ENCODE peak calls at places on chromosomes 1 and 21, in eight cellular contexts. A is T-helper 17 cell; V is renal cortical epithelial cell; Z is SHP77; C is left ventricle myocardium inferior; U is GM04503; R is GM13977; P is activated T-cell treated with anti-CD3 and anti-CD28 coated beads, Interleukin-2, amount 50 U/mL, for 24 hours. K is an unnamed sample.

GRCh38 chr1:109094377-109094803 is 3.8 kb downstream of the TMEM167B start:
- DNase-seq in A (no peak), V (no peak), Z (no peak), C (no peak), U (no peak), R (no peak), P (no peak), K (no peak)

GRCh38 chr1:118144777-118145176 is 40.3 kb downstream of the SPAG17 start:
- DNase-seq in A (no peak), V (no peak), Z (no peak), C (no peak), U (no peak), R (no peak), P (no peak), K (no peak)

GRCh38 chr1:224852901-224853568 is 76.4 kb upstream of the DNAH14 start:
- DNase-seq in A (no peak), V (peak; percentile 65), Z (peak; percentile 57), C (no peak), U (no peak), R (peak; percentile 25), P (no peak), K (peak; percentile 20)

GRCh38 chr1:46613661-46614603 is 2.7 kb downstream of the MOB3C start:
- DNase-seq in A (no peak), V (peak; percentile 34), Z (peak; percentile 14), C (peak; percentile 96), U (no peak), R (peak; percentile 73), P (no peak), K (no peak)

GRCh38 chr21:17293194-17293593 is 219.6 kb upstream of the CXADR start:
- DNase-seq in A (no peak), V (no peak), Z (no peak), C (no peak), U (no peak), R (no peak), P (no peak), K (no peak)

GRCh38 chr1:56387071-56387747 is 192.2 kb downstream of the PLPP3 start:
- DNase-seq in A (no peak), V (peak; percentile 29), Z (no peak), C (no peak), U (no peak), R (no peak), P (no peak), K (no peak)

GRCh38 chr1:154970631-154971340 is at the start of gene SHC1:
- DNase-seq in A (no peak), V (peak; percentile 77), Z (peak; percentile 96), C (peak; percentile 94), U (peak; percentile 84), R (peak; percentile 81), P (peak; percentile 54), K (no peak)

GRCh38 chr1:230706887-230707731 is 6.8 kb downstream of the AGT start:
- DNase-seq in A (no peak), V (no peak), Z (no peak), C (no peak), U (no peak), R (no peak), P (no peak), K (no peak)

GRCh38 chr21:32829504-32829903 is 57.9 kb upstream of the PAXBP1 start:
- DNase-seq in A (no peak), V (no peak), Z (no peak), C (no peak), U (no peak), R (no peak), P (no peak), K (no peak)

GRCh38 chr1:110102081-110102480 is 10.2 kb upstream of the UBL4B start:
- DNase-seq in A (no peak), V (no peak), Z (no peak), C (no peak), U (no peak), R (peak; percentile 48), P (no peak), K (no peak)

GRCh38 chr1:37808369-37809319 is 636 bp upstream of the YRDC start:
- DNase-seq in A (no peak), V (peak; percentile 39), Z (peak; percentile 72), C (peak; percentile 63), U (no peak), R (peak; percentile 88), P (no peak), K (no peak)

GRCh38 chr1:2275796-2276536 is 47.8 kb downstream of the SKI start:
- DNase-seq in A (no peak), V (peak; percentile 44), Z (peak; percentile 48), C (no peak), U (no peak), R (no peak), P (no peak), K (no peak)

GRCh38 chr1:39081266-39082139 is 55.4 kb downstream of the NDUFS5 start:
- DNase-seq in A (no peak), V (no peak), Z (no peak), C (peak; percentile 18), U (no peak), R (peak; percentile 69), P (peak; percentile 53), K (no peak)

GRCh38 chr1:74247881-74248528 is 12.8 kb downstream of the TNNI3K start:
- DNase-seq in A (no peak), V (no peak), Z (no peak), C (no peak), U (no peak), R (no peak), P (no peak), K (no peak)

GRCh38 chr1:64699327-64699726 is 45.5 kb upstream of the RAVER2 start:
- DNase-seq in A (no peak), V (no peak), Z (no peak), C (no peak), U (no peak), R (no peak), P (no peak), K (no peak)

GRCh38 chr1:236141447-236142357 is 637 bp upstream of the GPR137B start:
- DNase-seq in A (no peak), V (peak; percentile 46), Z (peak; percentile 34), C (no peak), U (peak; percentile 27), R (peak; percentile 44), P (peak; percentile 49), K (no peak)

GRCh38 chr1:184691719-184692324 is 62.8 kb downstream of the EDEM3 start:
- DNase-seq in A (no peak), V (peak; percentile 65), Z (peak; percentile 15), C (no peak), U (peak; percentile 25), R (no peak), P (no peak), K (peak; percentile 26)

GRCh38 chr1:175803413-175803812 is 60.0 kb upstream of the TNR start:
- DNase-seq in A (no peak), V (no peak), Z (no peak), C (no peak), U (no peak), R (no peak), P (no peak), K (no peak)

GRCh38 chr1:26824735-26825134 is 1.8 kb upstream of the ZDHHC18 start:
- DNase-seq in A (no peak), V (no peak), Z (no peak), C (no peak), U (no peak), R (no peak), P (no peak), K (no peak)

GRCh38 chr1:53295746-53296722 is 31.8 kb downstream of the LRP8 start:
- DNase-seq in A (peak; percentile 15), V (no peak), Z (no peak), C (no peak), U (no peak), R (peak; percentile 80), P (no peak), K (no peak)

GRCh38 chr1:222104661-222105392 is 362.9 kb upstream of the DUSP10 start:
- DNase-seq in A (no peak), V (no peak), Z (no peak), C (no peak), U (no peak), R (no peak), P (no peak), K (no peak)

GRCh38 chr1:211944733-211945500 is 90.4 kb downstream of the INTS7 start:
- DNase-seq in A (no peak), V (peak; percentile 98), Z (no peak), C (no peak), U (no peak), R (no peak), P (no peak), K (peak; percentile 90)

GRCh38 chr1:51372561-51372960 is 42.2 kb upstream of the TTC39A start:
- DNase-seq in A (no peak), V (no peak), Z (no peak), C (no peak), U (no peak), R (no peak), P (no peak), K (no peak)

GRCh38 chr21:33169360-33169759 is 60.4 kb upstream of the IFNAR2 start:
- DNase-seq in A (no peak), V (no peak), Z (no peak), C (no peak), U (no peak), R (no peak), P (no peak), K (no peak)

GRCh38 chr1:48704736-48705135 is 72.0 kb downstream of the BEND5 start:
- DNase-seq in A (no peak), V (no peak), Z (no peak), C (no peak), U (no peak), R (no peak), P (no peak), K (no peak)

GRCh38 chr1:190904091-190904695 is 426.5 kb upstream of the BRINP3 start:
- DNase-seq in A (no peak), V (peak; percentile 56), Z (no peak), C (no peak), U (no peak), R (no peak), P (no peak), K (no peak)

GRCh38 chr1:32947669-32948068 is 16.9 kb downstream of the RNF19B start:
- DNase-seq in A (no peak), V (no peak), Z (no peak), C (no peak), U (no peak), R (no peak), P (no peak), K (no peak)

GRCh38 chr1:30880631-30881155 is 27.9 kb downstream of the SDC3 start:
- DNase-seq in A (no peak), V (no peak), Z (no peak), C (no peak), U (no peak), R (no peak), P (no peak), K (no peak)

GRCh38 chr1:55466343-55466742 is 251.2 kb upstream of the USP24 start:
- DNase-seq in A (no peak), V (peak; percentile 44), Z (no peak), C (no peak), U (no peak), R (no peak), P (no peak), K (no peak)

GRCh38 chr21:38999148-38999547 is 184.1 kb downstream of the PSMG1 start:
- DNase-seq in A (no peak), V (no peak), Z (no peak), C (no peak), U (no peak), R (no peak), P (no peak), K (no peak)

GRCh38 chr1:175774921-175775320 is 31.5 kb upstream of the TNR start:
- DNase-seq in A (no peak), V (no peak), Z (no peak), C (no peak), U (no peak), R (no peak), P (no peak), K (no peak)

GRCh38 chr21:42161401-42161956 is 57.5 kb upstream of the ABCG1 start:
- DNase-seq in A (no peak), V (no peak), Z (no peak), C (no peak), U (no peak), R (no peak), P (no peak), K (no peak)

GRCh38 chr1:219537182-219537581 is 75.7 kb downstream of the ZC3H11B start:
- DNase-seq in A (no peak), V (no peak), Z (no peak), C (no peak), U (no peak), R (no peak), P (no peak), K (no peak)

GRCh38 chr21:42779431-42779861 is 99.9 kb downstream of the WDR4 start:
- DNase-seq in A (no peak), V (no peak), Z (no peak), C (no peak), U (no peak), R (no peak), P (no peak), K (no peak)